ENCODE peak calls at places on chromosomes 5 and 9, in six cellular contexts. M, Y, P, X, I and J are unnamed samples. For H3K4me1, the result is how much of the 10 kb centered on the place peaks cover.

GRCh38 chr5:75566710-75567309 is 44.4 kb upstream of the ANKDD1B start:
- DNase-seq in I (no peak), M (no peak), Y (peak), P (no peak), X (no peak), J (no peak)

GRCh38 chr5:39114155-39114554 is 40.0 kb upstream of the RICTOR start:
- DNase-seq in P (no peak), I (no peak), X (no peak), Y (no peak), M (no peak), J (no peak)

GRCh38 chr5:177132504-177133118 is 962 bp upstream of the NSD1 start:
- DNase-seq in X (no peak), I (peak), Y (no peak), P (peak), M (no peak), J (no peak)

GRCh38 chr5:58322453-58322852 is 137.4 kb downstream of the PLK2 start:
- DNase-seq in M (no peak), P (no peak), X (no peak), Y (no peak), I (no peak), J (no peak)

GRCh38 chr9:88980732-88981336 is 10.4 kb upstream of the S1PR3 start:
- DNase-seq in Y (no peak), I (no peak), P (peak), M (no peak), X (no peak), J (no peak)

GRCh38 chr9:92342825-92343488 is 17.2 kb downstream of the CENPP start:
- DNase-seq in M (no peak), I (no peak), X (no peak), Y (no peak), P (no peak), J (no peak)

GRCh38 chr5:132771559-132771998 is 5.5 kb downstream of the SEPTIN8 start:
- DNase-seq in Y (no peak), I (peak), M (no peak), P (peak), X (no peak), J (no peak)

GRCh38 chr5:140998921-140999410 is 32.7 kb downstream of the PCDHAC2 start:
- DNase-seq in P (no peak), X (no peak), M (no peak), Y (no peak), I (no peak), J (no peak)

GRCh38 chr5:165928971-165929370 is 2362.5 kb upstream of the WWC1 start:
- DNase-seq in P (no peak), Y (no peak), X (no peak), M (no peak), I (no peak), J (no peak)

GRCh38 chr5:115456056-115456455 is 88.5 kb downstream of the FEM1C start:
- DNase-seq in Y (no peak), M (no peak), I (no peak), P (no peak), X (no peak), J (no peak)

GRCh38 chr5:115456539-115456938 is 88.0 kb downstream of the FEM1C start:
- DNase-seq in P (no peak), X (peak), I (no peak), Y (no peak), M (no peak), J (no peak)

GRCh38 chr5:115459844-115460243 is 84.7 kb downstream of the FEM1C start:
- DNase-seq in Y (no peak), X (no peak), M (no peak), P (no peak), I (no peak), J (no peak)

GRCh38 chr5:115457985-115458384 is 86.6 kb downstream of the FEM1C start:
- DNase-seq in I (no peak), P (no peak), M (no peak), Y (no peak), X (peak), J (peak)

GRCh38 chr5:115457574-115457973 is 87.0 kb downstream of the FEM1C start:
- DNase-seq in I (no peak), X (peak), Y (no peak), M (no peak), P (no peak), J (no peak)
- H3K4me1 ChIP-seq in I (under half), X (under half), Y (under half), M (under half), P (under half), J (half or more)

GRCh38 chr9:136282272-136282861 is 21.5 kb downstream of the CCDC187 start:
- DNase-seq in M (no peak), P (no peak), Y (no peak), X (no peak), I (no peak), J (no peak)
- TF ChIP-seq CTCF in M (no peak), P (no peak), Y (no peak), X (no peak), I (no peak), J (no peak)

GRCh38 chr5:172899436-172899835 is 59.8 kb upstream of the RPL26L1 start:
- DNase-seq in I (no peak), Y (no peak), M (no peak), X (no peak), P (no peak), J (no peak)
- H3K4me1 ChIP-seq in I (under half), Y (under half), M (half or more), X (under half), P (half or more), J (under half)

DNA sequence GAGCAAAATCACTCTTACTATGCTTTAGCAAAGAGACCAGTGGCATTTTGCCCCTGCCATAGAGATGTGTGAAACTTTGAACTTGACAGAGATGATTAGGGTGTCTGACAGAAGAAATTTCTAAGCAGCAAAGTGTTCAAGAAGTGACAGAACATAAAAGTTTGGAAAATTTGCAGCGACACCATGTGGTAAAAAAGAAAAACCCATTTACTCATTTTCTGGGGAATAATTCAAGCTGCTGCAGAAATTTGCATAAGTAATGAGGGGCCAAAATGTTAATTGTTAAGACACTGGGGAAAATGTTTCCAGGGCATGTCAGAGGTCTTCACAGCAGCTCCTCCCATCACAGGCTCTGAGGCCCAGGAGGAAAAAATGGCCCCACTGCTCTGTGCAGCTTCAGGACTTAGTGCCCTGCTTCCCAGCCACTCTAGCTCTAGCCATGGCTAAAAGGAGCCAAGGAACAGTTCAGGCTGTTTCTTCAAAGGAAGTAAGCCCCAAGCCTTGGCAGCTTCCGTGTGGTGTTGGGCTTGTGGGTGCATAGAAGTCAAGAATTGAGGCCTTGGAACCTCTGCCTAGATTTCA is 6.1 kb upstream of the AP3B1 start:
- DNase-seq in Y (peak), I (no peak), M (no peak), X (no peak), P (no peak), J (no peak)
- TF ChIP-seq CTCF in Y (peak), I (peak), M (no peak), X (no peak), P (peak), J (no peak)

GRCh38 chr9:94911986-94912635 is 185.6 kb downstream of the AOPEP start:
- DNase-seq in Y (no peak), X (no peak), I (no peak), P (no peak), M (no peak), J (no peak)
- H3K4me1 ChIP-seq in Y (under half), X (under half), I (under half), P (under half), M (under half), J (under half)

GRCh38 chr5:119315516-119315949 is 40.3 kb upstream of the TNFAIP8 start:
- DNase-seq in M (no peak), Y (peak), X (no peak), P (no peak), I (no peak), J (no peak)
- TF ChIP-seq CTCF in M (peak), Y (peak), X (peak), P (no peak), I (peak), J (no peak)

GRCh38 chr9:7144265-7145046 is 386.7 kb downstream of the KDM4C start:
- DNase-seq in Y (no peak), M (no peak), I (no peak), X (no peak), P (no peak), J (no peak)
- H3K4me1 ChIP-seq in Y (under half), M (under half), I (under half), X (under half), P (under half), J (under half)

GRCh38 chr5:73199671-73200070 is 26.7 kb downstream of the TMEM174 start:
- DNase-seq in P (no peak), X (peak), M (no peak), Y (no peak), I (no peak), J (no peak)
- TF ChIP-seq CTCF in P (no peak), X (no peak), M (no peak), Y (no peak), I (no peak), J (no peak)

DNA sequence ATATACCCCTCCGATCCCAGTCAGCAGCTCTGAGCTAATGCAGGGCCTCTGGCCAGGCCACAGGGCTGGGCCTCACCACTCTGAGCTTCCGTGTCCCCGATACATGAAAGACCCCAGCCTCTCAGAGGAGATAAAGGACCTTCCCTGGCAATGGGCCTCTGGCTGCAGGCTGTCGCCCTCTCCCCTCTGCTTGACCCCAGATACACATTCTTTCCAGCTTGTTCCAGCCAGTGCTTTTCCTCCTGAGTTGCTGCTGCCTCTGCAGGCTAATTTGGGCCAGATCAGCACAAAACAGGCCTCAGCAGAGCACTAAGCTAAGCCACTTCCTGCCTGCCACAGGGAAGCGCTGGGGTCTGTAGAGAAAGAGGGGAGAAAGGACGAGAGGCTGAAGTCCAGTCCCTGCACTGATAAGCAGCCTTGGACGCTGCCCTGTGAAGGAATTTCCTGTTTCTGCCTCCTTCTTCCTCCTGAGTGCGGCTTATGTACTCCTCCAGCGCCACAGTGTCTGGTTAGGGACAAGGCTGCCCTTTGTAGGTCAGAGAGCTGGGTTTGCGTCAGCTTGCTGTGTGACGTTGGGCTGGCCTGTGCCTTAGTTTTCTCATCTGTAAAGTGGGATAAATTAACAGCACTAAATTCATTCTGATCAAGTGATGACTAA is 73.0 kb upstream of the IL17B start:
- DNase-seq in P (peak), M (no peak), Y (no peak), X (peak), I (peak), J (peak)
- H3K4me1 ChIP-seq in P (half or more), M (under half), Y (under half), X (under half), I (under half), J (half or more)

GRCh38 chr5:33422191-33422590 is 18.6 kb upstream of the TARS1 start:
- DNase-seq in M (no peak), P (no peak), X (no peak), Y (no peak), I (no peak), J (no peak)

GRCh38 chr5:33420946-33421345 is 19.8 kb upstream of the TARS1 start:
- DNase-seq in Y (no peak), M (no peak), I (no peak), P (no peak), X (no peak), J (no peak)

GRCh38 chr5:33425334-33425733 is 15.4 kb upstream of the TARS1 start:
- DNase-seq in Y (no peak), P (no peak), X (no peak), M (no peak), I (no peak), J (no peak)

DNA sequence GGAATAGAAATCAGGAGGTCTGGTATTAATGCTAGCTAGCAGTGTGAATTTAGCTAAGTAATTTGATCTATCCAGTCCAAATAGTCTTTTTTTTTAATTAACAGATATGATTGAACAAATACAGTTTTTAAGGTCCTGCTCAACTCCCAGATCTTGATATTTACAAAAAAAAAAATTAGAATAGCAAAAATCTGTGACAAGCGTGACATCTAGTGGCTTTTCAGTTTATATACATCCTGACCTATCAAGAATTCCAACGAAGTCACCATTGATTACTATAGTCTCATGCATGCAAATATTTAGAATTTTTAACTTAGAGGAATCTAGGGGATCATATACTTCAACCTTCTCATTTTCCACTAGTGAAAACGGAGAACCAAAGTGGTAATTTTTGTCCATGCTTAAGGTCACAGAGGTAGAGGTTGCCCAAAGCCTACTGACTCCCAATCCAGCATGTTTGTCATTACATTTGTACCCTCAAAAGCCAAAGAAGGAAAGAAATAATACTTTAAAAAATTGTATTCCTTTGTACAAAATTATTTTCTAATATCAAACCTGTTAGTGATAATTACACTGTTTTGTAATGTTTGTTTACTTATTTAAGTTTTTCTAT is 17.6 kb upstream of the TARS1 start:
- DNase-seq in M (no peak), P (no peak), I (no peak), Y (peak), X (no peak), J (no peak)
- TF ChIP-seq CTCF in M (no peak), P (peak), I (peak), Y (peak), X (peak), J (peak)